ENCODE peak calls at places on chromosomes 1 and 21, in ten cellular contexts. F is astrocyte of the spinal cord; Z is iris pigment epithelial cell; I is HCEC 1CT; T is neural crest cell; A is SK-N-DZ; V is CD4-positive, alpha-beta memory T cell; D is endothelial cell; O is ACHN; P is A172. N is an unnamed sample.

GRCh38 chr1:220060876-220061275 is 14.6 kb upstream of the EPRS1 start:
- DNase-seq in F (no peak), Z (no peak), I (no peak), T (no peak), A (no peak), V (no peak), D (no peak), O (no peak), P (no peak), N (no peak)

GRCh38 chr21:31752352-31752751 is 20.4 kb upstream of the SCAF4 start:
- DNase-seq in F (no peak), Z (peak), I (peak), T (no peak), A (peak), V (no peak), D (no peak), O (no peak), P (no peak), N (no peak)

GRCh38 chr1:109873278-109874175 is 37.1 kb upstream of the CSF1 start:
- DNase-seq in F (peak), Z (peak), I (no peak), T (no peak), A (no peak), V (no peak), D (no peak), O (no peak), P (peak), N (no peak)

GRCh38 chr1:224707849-224708725 is 92.0 kb downstream of the CNIH3 start:
- DNase-seq in F (peak), Z (peak), I (peak), T (no peak), A (no peak), V (no peak), D (no peak), O (peak), P (peak), N (peak)

GRCh38 chr1:9143250-9143649 is 14.3 kb upstream of the GPR157 start:
- DNase-seq in F (peak), Z (peak), I (peak), T (no peak), A (no peak), V (no peak), D (no peak), O (no peak), P (no peak), N (no peak)

GRCh38 chr1:221228594-221228993 is 349.4 kb downstream of the HLX start:
- DNase-seq in F (no peak), Z (no peak), I (no peak), T (no peak), A (no peak), V (no peak), D (no peak), O (no peak), P (no peak), N (no peak)

GRCh38 chr1:64822621-64823020 is 77.7 kb downstream of the RAVER2 start:
- DNase-seq in F (no peak), Z (peak), I (peak), T (no peak), A (no peak), V (no peak), D (no peak), O (no peak), P (no peak), N (peak)

GRCh38 chr1:11691302-11691914 is at the start of gene DRAXIN:
- DNase-seq in F (no peak), Z (no peak), I (no peak), T (peak), A (peak), V (no peak), D (no peak), O (no peak), P (no peak), N (no peak)

GRCh38 chr21:44702973-44703730 is 6.2 kb downstream of the KRTAP10-12 start:
- DNase-seq in F (no peak), Z (no peak), I (no peak), T (no peak), A (no peak), V (no peak), D (no peak), O (no peak), P (no peak), N (no peak)

GRCh38 chr1:235199441-235199840 is 38.4 kb upstream of the RBM34 start:
- DNase-seq in F (peak), Z (peak), I (peak), T (peak), A (no peak), V (no peak), D (peak), O (no peak), P (no peak), N (no peak)